ENCODE peak calls at places on chromosomes 7 and 10, in seven cellular contexts. T is colonic mucosa, Y is PC-9, E is MM.1S, S is H9, G is neural crest cell, C is Calu3. K is an unnamed sample.

GRCh38 chr7:83648464-83649241 is at the start of gene SEMA3E:
- DNase-seq in T (peak; percentile 21), Y (peak; percentile 62), E (no peak), S (peak; percentile 65), G (peak; percentile 12), C (peak; percentile 27), K (no peak)

GRCh38 chr10:35135861-35136260 is 9.2 kb downstream of the CREM start:
- DNase-seq in T (no peak), Y (no peak), E (no peak), S (no peak), G (no peak), C (no peak), K (no peak)

GRCh38 chr10:77789016-77789415 is 137.5 kb downstream of the DLG5 start:
- DNase-seq in T (no peak), Y (no peak), E (no peak), S (no peak), G (no peak), C (no peak), K (no peak)

GRCh38 chr7:47198159-47198558 is 383.8 kb downstream of the TNS3 start:
- DNase-seq in T (no peak), Y (no peak), E (no peak), S (no peak), G (no peak), C (no peak), K (no peak)

GRCh38 chr10:132396495-132397035 is 435 bp upstream of the PWWP2B start:
- DNase-seq in T (no peak), Y (no peak), E (peak; percentile 46), S (no peak), G (peak; percentile 53), C (peak; percentile 69), K (peak; percentile 75)

GRCh38 chr7:150448789-150449147 is 1.7 kb upstream of the GIMAP8 start:
- DNase-seq in T (peak; percentile 85), Y (no peak), E (peak; percentile 83), S (peak; percentile 79), G (peak; percentile 71), C (peak; percentile 85), K (peak; percentile 78)

GRCh38 chr10:47118326-47118725 is 181.7 kb upstream of the GDF10 start:
- DNase-seq in T (no peak), Y (no peak), E (no peak), S (no peak), G (no peak), C (no peak), K (no peak)

GRCh38 chr10:11573497-11573896 is 38.0 kb downstream of the USP6NL start:
- DNase-seq in T (no peak), Y (no peak), E (no peak), S (no peak), G (no peak), C (no peak), K (no peak)

GRCh38 chr10:98314577-98315284 is 46.7 kb upstream of the LOXL4 start:
- DNase-seq in T (peak; percentile 25), Y (peak; percentile 95), E (no peak), S (no peak), G (no peak), C (peak; percentile 68), K (no peak)

GRCh38 chr7:158445421-158446175 is 142.0 kb downstream of the PTPRN2 start:
- DNase-seq in T (no peak), Y (no peak), E (no peak), S (peak; percentile 70), G (no peak), C (no peak), K (no peak)

GRCh38 chr7:33300131-33300530 is 170.8 kb downstream of the BBS9 start:
- DNase-seq in T (no peak), Y (no peak), E (no peak), S (no peak), G (no peak), C (no peak), K (no peak)

GRCh38 chr7:36677769-36678435 is 46.4 kb downstream of the AOAH start:
- DNase-seq in T (no peak), Y (no peak), E (no peak), S (no peak), G (no peak), C (no peak), K (no peak)

GRCh38 chr7:33072471-33072870 is 9.9 kb upstream of the NT5C3A start:
- DNase-seq in T (no peak), Y (no peak), E (no peak), S (no peak), G (no peak), C (no peak), K (no peak)

GRCh38 chr10:3926268-3926667 is 141.3 kb upstream of the KLF6 start:
- DNase-seq in T (no peak), Y (no peak), E (no peak), S (no peak), G (no peak), C (no peak), K (no peak)

GRCh38 chr7:116591202-116592040 is 66.6 kb downstream of the CAV1 start:
- DNase-seq in T (no peak), Y (no peak), E (peak; percentile 60), S (no peak), G (no peak), C (no peak), K (no peak)

GRCh38 chr7:152203095-152203494 is 177.6 kb downstream of the GALNT11 start:
- DNase-seq in T (no peak), Y (no peak), E (no peak), S (no peak), G (no peak), C (no peak), K (no peak)

GRCh38 chr10:72340510-72340895 is 14.2 kb downstream of the DNAJB12 start:
- DNase-seq in T (peak; percentile 72), Y (no peak), E (peak; percentile 70), S (peak; percentile 83), G (peak; percentile 79), C (peak; percentile 87), K (peak; percentile 80)

GRCh38 chr7:154581251-154581890 is 421.6 kb downstream of the PAXIP1 start:
- DNase-seq in T (no peak), Y (no peak), E (no peak), S (no peak), G (no peak), C (no peak), K (no peak)

GRCh38 chr10:14394179-14394578 is 63.5 kb upstream of the FRMD4A start:
- DNase-seq in T (no peak), Y (no peak), E (no peak), S (no peak), G (no peak), C (no peak), K (no peak)

GRCh38 chr10:14399641-14400040 is 68.9 kb upstream of the FRMD4A start:
- DNase-seq in T (no peak), Y (no peak), E (no peak), S (no peak), G (no peak), C (no peak), K (no peak)

GRCh38 chr10:14397069-14397468 is 66.3 kb upstream of the FRMD4A start:
- DNase-seq in T (peak; percentile 22), Y (peak; percentile 73), E (no peak), S (peak; percentile 45), G (no peak), C (peak; percentile 33), K (no peak)

GRCh38 chr10:14391342-14391741 is 60.6 kb upstream of the FRMD4A start:
- DNase-seq in T (no peak), Y (no peak), E (no peak), S (no peak), G (no peak), C (no peak), K (no peak)

DNA sequence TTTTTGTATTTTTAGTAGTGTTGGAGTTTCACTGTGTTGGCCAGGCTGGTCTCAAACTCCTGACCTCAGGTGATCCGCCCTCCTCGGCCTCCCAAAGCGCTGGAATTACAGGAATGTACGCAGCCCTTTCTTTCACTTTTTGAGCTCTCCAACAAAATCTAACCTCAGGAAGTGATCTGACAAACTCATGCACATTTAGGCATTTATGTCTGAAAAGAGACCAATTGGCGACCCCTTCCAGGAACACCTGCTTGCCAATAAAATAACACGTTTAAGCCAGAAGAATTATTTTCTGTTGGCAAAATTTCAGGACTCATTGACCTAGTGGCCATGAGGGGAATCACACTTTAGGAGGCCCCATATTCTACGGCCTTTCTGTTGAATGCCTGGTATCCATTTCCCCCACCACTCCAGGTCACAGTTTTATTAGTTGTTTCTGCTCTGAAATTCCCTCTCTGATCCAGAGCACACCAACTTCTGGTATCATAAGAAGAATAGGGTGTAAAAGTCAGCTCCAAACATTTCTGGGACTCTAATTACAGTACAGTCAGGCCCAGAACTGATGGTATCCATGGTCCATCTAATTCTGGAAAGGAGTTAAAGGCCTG is 65.8 kb upstream of the FRMD4A start:
- DNase-seq in T (no peak), Y (no peak), E (no peak), S (no peak), G (no peak), C (no peak), K (no peak)
- TF ChIP-seq CTCF in T (peak; percentile 22), Y (peak; percentile 59), E (peak; percentile 24), S (peak; percentile 68), G (peak; percentile 57), C (peak; percentile 40), K (no peak)

GRCh38 chr10:119301397-119301796 is 94.0 kb downstream of the GRK5 start:
- DNase-seq in T (no peak), Y (no peak), E (no peak), S (no peak), G (no peak), C (no peak), K (peak; percentile 65)

GRCh38 chr10:119302172-119302571 is 94.8 kb downstream of the GRK5 start:
- DNase-seq in T (no peak), Y (no peak), E (no peak), S (no peak), G (no peak), C (no peak), K (no peak)

GRCh38 chr10:119297207-119297968 is 90.0 kb downstream of the GRK5 start:
- DNase-seq in T (no peak), Y (no peak), E (no peak), S (no peak), G (no peak), C (no peak), K (no peak)

GRCh38 chr10:119298788-119299187 is 91.4 kb downstream of the GRK5 start:
- DNase-seq in T (no peak), Y (no peak), E (no peak), S (no peak), G (no peak), C (no peak), K (no peak)

GRCh38 chr10:119299531-119299930 is 92.2 kb downstream of the GRK5 start:
- DNase-seq in T (no peak), Y (no peak), E (peak; percentile 45), S (no peak), G (no peak), C (no peak), K (no peak)
- TF ChIP-seq CTCF in T (no peak), Y (no peak), E (peak; percentile 25), S (peak; percentile 27), G (no peak), C (no peak), K (no peak)

GRCh38 chr7:3482147-3482921 is 181.3 kb downstream of the SDK1 start:
- DNase-seq in T (no peak), Y (no peak), E (no peak), S (peak; percentile 80), G (peak; percentile 25), C (peak; percentile 68), K (no peak)
- TF ChIP-seq CTCF in T (peak; percentile 41), Y (peak; percentile 67), E (peak; percentile 30), S (peak; percentile 85), G (peak; percentile 69), C (peak; percentile 81), K (no peak)

DNA sequence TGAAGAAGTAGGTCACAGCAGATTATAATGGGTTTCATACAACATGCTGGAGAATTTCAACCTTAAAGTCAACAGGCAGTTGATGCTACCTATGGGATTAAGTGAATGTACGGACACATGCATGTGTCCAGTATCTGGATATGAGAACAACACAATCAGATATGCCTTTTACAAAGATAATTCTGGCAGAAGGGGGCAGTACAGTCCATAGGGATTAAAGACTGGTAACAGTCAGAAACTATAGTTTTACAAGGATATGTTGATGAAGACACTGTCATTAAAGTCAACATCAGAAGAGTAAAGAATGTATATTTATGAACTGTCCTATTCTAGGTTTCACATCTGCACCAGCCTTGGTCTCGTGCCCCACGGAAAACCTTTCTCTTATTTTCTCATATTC is 41.5 kb downstream of the ANKMY2 start:
- DNase-seq in T (no peak), Y (no peak), E (no peak), S (no peak), G (no peak), C (no peak), K (no peak)
- TF ChIP-seq CTCF in T (no peak), Y (peak; percentile 36), E (no peak), S (no peak), G (peak; percentile 24), C (no peak), K (no peak)